ENCODE peak calls at places on chromosomes 12 and 14, in five cellular contexts. T, N, F, P and V are unnamed samples.

GRCh38 chr12:13817131-13817530 is 164.3 kb downstream of the GRIN2B start:
- DNase-seq in T (no peak), N (no peak), F (no peak), P (no peak), V (no peak)

GRCh38 chr14:61566537-61567225 is 128.6 kb upstream of the HIF1A start:
- DNase-seq in T (no peak), N (no peak), F (no peak), P (no peak), V (no peak)

GRCh38 chr12:113061061-113061694 is 4.6 kb downstream of the DTX1 start:
- DNase-seq in T (no peak), N (peak), F (no peak), P (no peak), V (no peak)

GRCh38 chr14:99995700-99996356 is 69.4 kb upstream of the EVL start:
- DNase-seq in T (peak), N (peak), F (peak), P (peak), V (peak)

GRCh38 chr12:20404576-20405346 is 36.4 kb downstream of the PDE3A start:
- DNase-seq in T (no peak), N (peak), F (no peak), P (no peak), V (no peak)

GRCh38 chr14:35159742-35160409 is 37.5 kb downstream of the PRORP start:
- DNase-seq in T (peak), N (no peak), F (no peak), P (no peak), V (no peak)

GRCh38 chr12:16473610-16474326 is 126.3 kb downstream of the MGST1 start:
- DNase-seq in T (no peak), N (no peak), F (no peak), P (no peak), V (no peak)

GRCh38 chr14:93430889-93431670 is at the start of gene UNC79:
- DNase-seq in T (no peak), N (peak), F (no peak), P (no peak), V (peak)

GRCh38 chr14:66596241-66596985 is 88.5 kb downstream of the GPHN start:
- DNase-seq in T (no peak), N (no peak), F (no peak), P (no peak), V (no peak)

GRCh38 chr12:55728185-55728931 is 451 bp downstream of the CD63 start:
- DNase-seq in T (no peak), N (peak), F (peak), P (no peak), V (no peak)

GRCh38 chr14:73718742-73719251 is 4.6 kb upstream of the PNMA1 start:
- DNase-seq in T (no peak), N (peak), F (no peak), P (no peak), V (no peak)

GRCh38 chr14:92922155-92922735 is 705 bp upstream of the CHGA start:
- DNase-seq in T (no peak), N (no peak), F (no peak), P (no peak), V (no peak)

DNA sequence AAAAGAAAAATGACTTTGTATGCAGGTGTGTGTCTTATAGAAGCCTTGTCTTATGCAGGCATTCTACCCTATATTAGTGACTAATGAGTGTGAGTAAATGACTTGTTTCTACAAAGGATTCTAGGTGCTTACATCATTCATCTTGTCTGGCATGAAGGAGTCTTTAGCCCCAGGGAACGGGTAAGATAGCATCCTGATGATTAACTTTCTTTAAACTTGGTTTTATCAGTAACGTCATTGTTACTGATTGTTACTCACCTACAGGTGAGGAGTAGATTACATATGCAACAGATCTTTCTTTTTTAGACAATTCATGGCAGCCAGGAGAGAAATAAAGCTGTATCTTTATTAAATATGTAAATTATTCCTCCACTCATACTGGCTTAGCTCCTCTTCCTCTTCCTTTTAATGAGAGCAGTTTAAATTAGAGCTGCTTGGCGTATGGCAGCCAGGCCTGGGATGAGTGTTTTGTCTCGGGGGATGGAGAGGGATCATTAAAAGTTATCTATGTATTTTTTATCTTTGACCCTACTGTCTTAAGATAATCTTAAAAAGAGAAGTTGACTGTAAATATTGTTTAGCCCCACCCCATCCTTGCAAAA is 57.2 kb upstream of the ATP2A2 start:
- DNase-seq in T (no peak), N (no peak), F (no peak), P (no peak), V (no peak)
- TF ChIP-seq EP300 in T (no peak), N (no peak), F (no peak), P (no peak), V (no peak)

GRCh38 chr14:80358112-80358511 is 146.8 kb upstream of the DIO2 start:
- DNase-seq in T (no peak), N (no peak), F (no peak), P (no peak), V (no peak)
- TF ChIP-seq SIN3A in T (no peak), N (no peak), F (no peak), P (no peak), V (no peak)

GRCh38 chr14:23358042-23358441 is 5.4 kb upstream of the SLC22A17 start:
- DNase-seq in T (no peak), N (no peak), F (no peak), P (no peak), V (no peak)

GRCh38 chr14:23357261-23357660 is 4.6 kb upstream of the SLC22A17 start:
- DNase-seq in T (no peak), N (no peak), F (no peak), P (no peak), V (no peak)

GRCh38 chr14:23356662-23357061 is 4.0 kb upstream of the SLC22A17 start:
- DNase-seq in T (no peak), N (no peak), F (no peak), P (no peak), V (no peak)

GRCh38 chr14:23354990-23355389 is 2.3 kb upstream of the SLC22A17 start:
- DNase-seq in T (no peak), N (no peak), F (no peak), P (no peak), V (no peak)

DNA sequence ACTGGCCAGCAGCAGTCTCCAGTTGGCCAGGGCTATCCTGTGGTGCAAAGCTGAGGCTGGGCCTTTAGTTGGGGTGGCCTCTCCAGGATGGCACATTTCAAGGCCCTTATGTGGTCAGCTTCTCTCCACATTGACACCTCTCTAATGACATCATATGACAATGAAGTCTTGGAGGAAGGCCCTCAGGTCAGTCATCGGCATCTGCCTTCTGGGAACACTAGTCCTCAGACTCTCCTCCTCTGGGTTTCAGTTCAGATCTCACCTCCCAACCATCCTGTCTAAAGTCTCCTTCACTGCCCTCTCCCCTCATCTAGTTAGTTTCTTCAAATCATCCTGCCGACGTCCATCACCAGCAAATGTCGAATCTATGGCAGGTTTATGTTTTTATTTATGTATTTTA is 3.3 kb upstream of the SLC22A17 start:
- DNase-seq in T (no peak), N (no peak), F (no peak), P (no peak), V (no peak)
- TF ChIP-seq EP300 in T (no peak), N (no peak), F (no peak), P (no peak), V (no peak)

DNA sequence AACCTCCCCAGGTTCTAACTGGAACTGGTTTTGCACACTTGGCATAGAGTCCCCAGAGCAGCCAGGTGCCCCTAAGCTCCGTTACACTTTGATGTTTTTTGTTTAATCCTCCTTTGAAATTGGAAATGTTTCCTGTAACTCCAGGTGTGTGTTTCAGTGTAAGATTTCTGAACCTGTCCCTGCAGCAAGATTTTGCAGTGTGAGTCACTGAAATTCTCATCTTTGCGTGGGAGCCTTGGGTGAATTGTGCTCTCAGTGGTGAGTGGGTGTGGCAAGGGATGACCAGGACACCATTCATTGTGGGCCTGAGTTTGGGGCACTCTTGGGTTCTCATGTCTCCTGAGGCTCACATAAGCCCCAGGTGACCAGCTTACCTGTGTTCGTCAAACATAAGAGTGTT is 18.3 kb downstream of the CD9 start:
- DNase-seq in T (no peak), N (no peak), F (no peak), P (no peak), V (no peak)
- TF ChIP-seq SIN3A in T (no peak), N (no peak), F (no peak), P (no peak), V (no peak)

DNA sequence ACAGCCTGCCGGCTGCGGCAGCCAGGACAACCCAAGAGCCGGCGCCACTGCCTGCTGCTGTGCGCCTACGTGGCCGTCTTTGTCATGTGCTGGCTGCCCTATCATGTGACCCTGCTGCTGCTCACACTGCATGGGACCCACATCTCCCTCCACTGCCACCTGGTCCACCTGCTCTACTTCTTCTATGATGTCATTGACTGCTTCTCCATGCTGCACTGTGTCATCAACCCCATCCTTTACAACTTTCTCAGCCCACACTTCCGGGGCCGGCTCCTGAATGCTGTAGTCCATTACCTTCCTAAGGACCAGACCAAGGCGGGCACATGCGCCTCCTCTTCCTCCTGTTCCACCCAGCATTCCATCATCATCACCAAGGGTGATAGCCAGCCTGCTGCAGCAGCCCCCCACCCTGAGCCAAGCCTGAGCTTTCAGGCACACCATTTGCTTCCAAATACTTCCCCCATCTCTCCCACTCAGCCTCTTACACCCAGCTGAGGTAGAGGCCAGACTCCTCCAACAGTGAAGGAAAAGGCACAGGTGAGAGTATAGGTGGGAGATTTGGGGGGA is 10.3 kb downstream of the ZBTB39 start:
- DNase-seq in T (no peak), N (no peak), F (no peak), P (no peak), V (no peak)
- TF ChIP-seq EP300 in T (no peak), N (no peak), F (no peak), P (no peak), V (no peak)

GRCh38 chr12:114836609-114837008 is 152.6 kb upstream of the TBX3 start:
- DNase-seq in T (no peak), N (no peak), F (no peak), P (no peak), V (no peak)
- TF ChIP-seq SIN3A in T (no peak), N (no peak), F (no peak), P (no peak), V (no peak)

GRCh38 chr14:80004871-80005270 is 206.4 kb downstream of the DIO2 start:
- DNase-seq in T (no peak), N (no peak), F (no peak), P (no peak), V (no peak)
- TF ChIP-seq EP300 in T (no peak), N (no peak), F (no peak), P (no peak), V (no peak)

GRCh38 chr12:121968880-121969279 is 50.5 kb downstream of the CFAP251 start:
- DNase-seq in T (no peak), N (no peak), F (no peak), P (no peak), V (no peak)

GRCh38 chr12:121974026-121974985 is 47.4 kb upstream of the BCL7A start:
- DNase-seq in T (no peak), N (no peak), F (no peak), P (no peak), V (no peak)

GRCh38 chr12:121966959-121967358 is 48.6 kb downstream of the CFAP251 start:
- DNase-seq in T (no peak), N (no peak), F (no peak), P (no peak), V (no peak)

GRCh38 chr12:121975029-121975428 is 46.7 kb upstream of the BCL7A start:
- DNase-seq in T (no peak), N (no peak), F (no peak), P (no peak), V (no peak)

DNA sequence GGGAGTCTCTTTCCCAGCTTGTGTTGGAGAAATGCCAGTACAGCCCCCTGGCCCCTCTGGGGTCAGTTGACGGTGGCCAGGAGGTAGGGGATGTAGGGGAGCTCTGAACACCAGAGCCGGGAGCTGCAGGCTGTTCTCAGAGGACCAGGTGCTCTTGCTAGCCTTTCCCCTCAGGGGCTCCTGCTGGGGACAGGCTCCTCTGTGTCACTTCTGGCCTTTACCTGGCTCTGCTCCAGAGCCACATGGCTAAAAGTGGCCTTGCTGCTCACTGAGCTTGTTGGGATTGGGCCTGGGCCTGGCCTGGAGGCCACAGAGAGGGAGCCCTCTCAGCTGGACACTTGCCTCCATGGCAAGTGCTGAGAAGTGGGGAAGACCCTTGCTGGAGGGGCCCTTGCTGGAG is 50.8 kb upstream of the BCL7A start:
- DNase-seq in T (no peak), N (no peak), F (no peak), P (no peak), V (no peak)
- TF ChIP-seq SIN3A in T (no peak), N (no peak), F (no peak), P (no peak), V (no peak)

GRCh38 chr14:41606249-41607118 is at the start of gene LRFN5:
- DNase-seq in T (no peak), N (peak), F (peak), P (no peak), V (no peak)
- TF ChIP-seq EP300 in T (no peak), N (no peak), F (no peak), P (no peak), V (no peak)